ENCODE peak calls at places on chromosome 10, in six cellular contexts. One of them, this sample, is unnamed.

GRCh38 chr10:108471420-108471819 is 1306.9 kb upstream of the SORCS1 start:
- DNase-seq in LoVo: no peak
- DNase-seq in GM04504: no peak
- DNase-seq in retina: no peak
- DNase-seq in ecto neural progenitor cell: no peak
- DNase-seq in stimulated activated CD4-positive, alpha-beta T cell treated with anti-CD3 and anti-CD28 coated beads, Interleukin-12 subunit alpha, Interleukin-12 subunit beta, amount 100 ng/mL, for 4 hours: no peak
- DNase-seq in this sample: no peak

GRCh38 chr10:93160829-93161228 is 87.1 kb downstream of the CYP26A1 start:
- DNase-seq in LoVo: no peak
- DNase-seq in GM04504: peak
- DNase-seq in retina: no peak
- DNase-seq in ecto neural progenitor cell: no peak
- DNase-seq in stimulated activated CD4-positive, alpha-beta T cell treated with anti-CD3 and anti-CD28 coated beads, Interleukin-12 subunit alpha, Interleukin-12 subunit beta, amount 100 ng/mL, for 4 hours: no peak
- DNase-seq in this sample: no peak

GRCh38 chr10:35456175-35456574 is 119.9 kb downstream of the CCNY start:
- DNase-seq in LoVo: no peak
- DNase-seq in GM04504: no peak
- DNase-seq in retina: peak
- DNase-seq in ecto neural progenitor cell: no peak
- DNase-seq in stimulated activated CD4-positive, alpha-beta T cell treated with anti-CD3 and anti-CD28 coated beads, Interleukin-12 subunit alpha, Interleukin-12 subunit beta, amount 100 ng/mL, for 4 hours: no peak
- DNase-seq in this sample: no peak

GRCh38 chr10:60905580-60905979 is 38.4 kb downstream of the RHOBTB1 start:
- DNase-seq in LoVo: no peak
- DNase-seq in GM04504: no peak
- DNase-seq in retina: no peak
- DNase-seq in ecto neural progenitor cell: no peak
- DNase-seq in stimulated activated CD4-positive, alpha-beta T cell treated with anti-CD3 and anti-CD28 coated beads, Interleukin-12 subunit alpha, Interleukin-12 subunit beta, amount 100 ng/mL, for 4 hours: no peak
- DNase-seq in this sample: no peak

GRCh38 chr10:3886191-3886590 is 101.2 kb upstream of the KLF6 start:
- DNase-seq in LoVo: no peak
- DNase-seq in GM04504: no peak
- DNase-seq in retina: peak
- DNase-seq in ecto neural progenitor cell: peak
- DNase-seq in stimulated activated CD4-positive, alpha-beta T cell treated with anti-CD3 and anti-CD28 coated beads, Interleukin-12 subunit alpha, Interleukin-12 subunit beta, amount 100 ng/mL, for 4 hours: no peak
- DNase-seq in this sample: peak

GRCh38 chr10:115050375-115050960 is 42.7 kb upstream of the ATRNL1 start:
- DNase-seq in LoVo: no peak
- DNase-seq in GM04504: no peak
- DNase-seq in retina: no peak
- DNase-seq in ecto neural progenitor cell: no peak
- DNase-seq in stimulated activated CD4-positive, alpha-beta T cell treated with anti-CD3 and anti-CD28 coated beads, Interleukin-12 subunit alpha, Interleukin-12 subunit beta, amount 100 ng/mL, for 4 hours: no peak
- DNase-seq in this sample: no peak

GRCh38 chr10:43375401-43376020 is 4.1 kb downstream of the FXYD4 start:
- DNase-seq in LoVo: no peak
- DNase-seq in GM04504: no peak
- DNase-seq in retina: no peak
- DNase-seq in ecto neural progenitor cell: no peak
- DNase-seq in stimulated activated CD4-positive, alpha-beta T cell treated with anti-CD3 and anti-CD28 coated beads, Interleukin-12 subunit alpha, Interleukin-12 subunit beta, amount 100 ng/mL, for 4 hours: no peak
- DNase-seq in this sample: peak

GRCh38 chr10:67629461-67629971 is 66.5 kb downstream of the CTNNA3 start:
- DNase-seq in LoVo: no peak
- DNase-seq in GM04504: no peak
- DNase-seq in retina: no peak
- DNase-seq in ecto neural progenitor cell: no peak
- DNase-seq in stimulated activated CD4-positive, alpha-beta T cell treated with anti-CD3 and anti-CD28 coated beads, Interleukin-12 subunit alpha, Interleukin-12 subunit beta, amount 100 ng/mL, for 4 hours: no peak
- DNase-seq in this sample: no peak

GRCh38 chr10:7787150-7787856 is 490 bp downstream of the KIN start:
- DNase-seq in LoVo: peak
- DNase-seq in GM04504: no peak
- DNase-seq in retina: no peak
- DNase-seq in ecto neural progenitor cell: no peak
- DNase-seq in stimulated activated CD4-positive, alpha-beta T cell treated with anti-CD3 and anti-CD28 coated beads, Interleukin-12 subunit alpha, Interleukin-12 subunit beta, amount 100 ng/mL, for 4 hours: no peak
- DNase-seq in this sample: peak

GRCh38 chr10:15813415-15813814 is 46.9 kb downstream of the MINDY3 start:
- DNase-seq in LoVo: peak
- DNase-seq in GM04504: no peak
- DNase-seq in retina: no peak
- DNase-seq in ecto neural progenitor cell: no peak
- DNase-seq in stimulated activated CD4-positive, alpha-beta T cell treated with anti-CD3 and anti-CD28 coated beads, Interleukin-12 subunit alpha, Interleukin-12 subunit beta, amount 100 ng/mL, for 4 hours: no peak
- DNase-seq in this sample: no peak

GRCh38 chr10:80407836-80408197 is 534 bp upstream of the PRXL2A start:
- DNase-seq in LoVo: peak
- DNase-seq in GM04504: no peak
- DNase-seq in retina: peak
- DNase-seq in ecto neural progenitor cell: peak
- DNase-seq in stimulated activated CD4-positive, alpha-beta T cell treated with anti-CD3 and anti-CD28 coated beads, Interleukin-12 subunit alpha, Interleukin-12 subunit beta, amount 100 ng/mL, for 4 hours: peak
- DNase-seq in this sample: peak

GRCh38 chr10:43395571-43396060 is 13.4 kb downstream of the HNRNPF start:
- DNase-seq in LoVo: no peak
- DNase-seq in GM04504: no peak
- DNase-seq in retina: peak
- DNase-seq in ecto neural progenitor cell: no peak
- DNase-seq in stimulated activated CD4-positive, alpha-beta T cell treated with anti-CD3 and anti-CD28 coated beads, Interleukin-12 subunit alpha, Interleukin-12 subunit beta, amount 100 ng/mL, for 4 hours: no peak
- DNase-seq in this sample: no peak

GRCh38 chr10:130282492-130283233 is 146.5 kb downstream of the GLRX3 start:
- DNase-seq in LoVo: no peak
- DNase-seq in GM04504: no peak
- DNase-seq in retina: no peak
- DNase-seq in ecto neural progenitor cell: no peak
- DNase-seq in stimulated activated CD4-positive, alpha-beta T cell treated with anti-CD3 and anti-CD28 coated beads, Interleukin-12 subunit alpha, Interleukin-12 subunit beta, amount 100 ng/mL, for 4 hours: no peak
- DNase-seq in this sample: no peak

GRCh38 chr10:59337254-59337653 is 25.1 kb downstream of the FAM13C start:
- DNase-seq in LoVo: peak
- DNase-seq in GM04504: peak
- DNase-seq in retina: no peak
- DNase-seq in ecto neural progenitor cell: no peak
- DNase-seq in stimulated activated CD4-positive, alpha-beta T cell treated with anti-CD3 and anti-CD28 coated beads, Interleukin-12 subunit alpha, Interleukin-12 subunit beta, amount 100 ng/mL, for 4 hours: no peak
- DNase-seq in this sample: no peak

GRCh38 chr10:43839973-43840372 is 191.3 kb upstream of the ZNF32 start:
- DNase-seq in LoVo: no peak
- DNase-seq in GM04504: no peak
- DNase-seq in retina: no peak
- DNase-seq in ecto neural progenitor cell: peak
- DNase-seq in stimulated activated CD4-positive, alpha-beta T cell treated with anti-CD3 and anti-CD28 coated beads, Interleukin-12 subunit alpha, Interleukin-12 subunit beta, amount 100 ng/mL, for 4 hours: no peak
- DNase-seq in this sample: no peak

GRCh38 chr10:1418031-1418550 is 319.2 kb downstream of the ADARB2 start:
- DNase-seq in LoVo: no peak
- DNase-seq in GM04504: no peak
- DNase-seq in retina: no peak
- DNase-seq in ecto neural progenitor cell: peak
- DNase-seq in stimulated activated CD4-positive, alpha-beta T cell treated with anti-CD3 and anti-CD28 coated beads, Interleukin-12 subunit alpha, Interleukin-12 subunit beta, amount 100 ng/mL, for 4 hours: no peak
- DNase-seq in this sample: no peak

GRCh38 chr10:5091196-5091595 is 3.0 kb upstream of the AKR1C3 start:
- DNase-seq in LoVo: no peak
- DNase-seq in GM04504: no peak
- DNase-seq in retina: no peak
- DNase-seq in ecto neural progenitor cell: no peak
- DNase-seq in stimulated activated CD4-positive, alpha-beta T cell treated with anti-CD3 and anti-CD28 coated beads, Interleukin-12 subunit alpha, Interleukin-12 subunit beta, amount 100 ng/mL, for 4 hours: no peak
- DNase-seq in this sample: no peak

GRCh38 chr10:966466-967235 is 21.6 kb upstream of the GTPBP4 start:
- DNase-seq in LoVo: no peak
- DNase-seq in GM04504: no peak
- DNase-seq in retina: no peak
- DNase-seq in ecto neural progenitor cell: no peak
- DNase-seq in stimulated activated CD4-positive, alpha-beta T cell treated with anti-CD3 and anti-CD28 coated beads, Interleukin-12 subunit alpha, Interleukin-12 subunit beta, amount 100 ng/mL, for 4 hours: no peak
- DNase-seq in this sample: peak

GRCh38 chr10:102109166-102110116 is 10.7 kb downstream of the LDB1 start:
- DNase-seq in LoVo: no peak
- DNase-seq in GM04504: no peak
- DNase-seq in retina: no peak
- DNase-seq in ecto neural progenitor cell: no peak
- DNase-seq in stimulated activated CD4-positive, alpha-beta T cell treated with anti-CD3 and anti-CD28 coated beads, Interleukin-12 subunit alpha, Interleukin-12 subunit beta, amount 100 ng/mL, for 4 hours: no peak
- DNase-seq in this sample: peak

GRCh38 chr10:132563485-132564248 is 26.1 kb downstream of the INPP5A start:
- DNase-seq in LoVo: no peak
- DNase-seq in GM04504: no peak
- DNase-seq in retina: no peak
- DNase-seq in ecto neural progenitor cell: no peak
- DNase-seq in stimulated activated CD4-positive, alpha-beta T cell treated with anti-CD3 and anti-CD28 coated beads, Interleukin-12 subunit alpha, Interleukin-12 subunit beta, amount 100 ng/mL, for 4 hours: no peak
- DNase-seq in this sample: peak

GRCh38 chr10:48377751-48378585 is 71.5 kb downstream of the MAPK8 start:
- DNase-seq in LoVo: peak
- DNase-seq in GM04504: no peak
- DNase-seq in retina: no peak
- DNase-seq in ecto neural progenitor cell: no peak
- DNase-seq in stimulated activated CD4-positive, alpha-beta T cell treated with anti-CD3 and anti-CD28 coated beads, Interleukin-12 subunit alpha, Interleukin-12 subunit beta, amount 100 ng/mL, for 4 hours: no peak
- DNase-seq in this sample: no peak

GRCh38 chr10:34742456-34742855 is 72.6 kb downstream of the PARD3 start:
- DNase-seq in LoVo: no peak
- DNase-seq in GM04504: no peak
- DNase-seq in retina: no peak
- DNase-seq in ecto neural progenitor cell: no peak
- DNase-seq in stimulated activated CD4-positive, alpha-beta T cell treated with anti-CD3 and anti-CD28 coated beads, Interleukin-12 subunit alpha, Interleukin-12 subunit beta, amount 100 ng/mL, for 4 hours: no peak
- DNase-seq in this sample: no peak

GRCh38 chr10:127874966-127875765 is 17.6 kb downstream of the CLRN3 start:
- DNase-seq in LoVo: no peak
- DNase-seq in GM04504: no peak
- DNase-seq in retina: no peak
- DNase-seq in ecto neural progenitor cell: no peak
- DNase-seq in stimulated activated CD4-positive, alpha-beta T cell treated with anti-CD3 and anti-CD28 coated beads, Interleukin-12 subunit alpha, Interleukin-12 subunit beta, amount 100 ng/mL, for 4 hours: no peak
- DNase-seq in this sample: no peak

GRCh38 chr10:28130267-28130666 is 131.4 kb upstream of the ODAD2 start:
- DNase-seq in LoVo: no peak
- DNase-seq in GM04504: peak
- DNase-seq in retina: no peak
- DNase-seq in ecto neural progenitor cell: no peak
- DNase-seq in stimulated activated CD4-positive, alpha-beta T cell treated with anti-CD3 and anti-CD28 coated beads, Interleukin-12 subunit alpha, Interleukin-12 subunit beta, amount 100 ng/mL, for 4 hours: no peak
- DNase-seq in this sample: no peak

GRCh38 chr10:107553470-107553869 is 389.0 kb upstream of the SORCS1 start:
- DNase-seq in LoVo: no peak
- DNase-seq in GM04504: no peak
- DNase-seq in retina: no peak
- DNase-seq in ecto neural progenitor cell: no peak
- DNase-seq in stimulated activated CD4-positive, alpha-beta T cell treated with anti-CD3 and anti-CD28 coated beads, Interleukin-12 subunit alpha, Interleukin-12 subunit beta, amount 100 ng/mL, for 4 hours: no peak
- DNase-seq in this sample: no peak

GRCh38 chr10:72243822-72244437 is 27.9 kb upstream of the ASCC1 start:
- DNase-seq in LoVo: peak
- DNase-seq in GM04504: peak
- DNase-seq in retina: no peak
- DNase-seq in ecto neural progenitor cell: no peak
- DNase-seq in stimulated activated CD4-positive, alpha-beta T cell treated with anti-CD3 and anti-CD28 coated beads, Interleukin-12 subunit alpha, Interleukin-12 subunit beta, amount 100 ng/mL, for 4 hours: no peak
- DNase-seq in this sample: no peak

GRCh38 chr10:131745591-131745990 is 155.2 kb upstream of the PPP2R2D start:
- DNase-seq in LoVo: no peak
- DNase-seq in GM04504: no peak
- DNase-seq in retina: no peak
- DNase-seq in ecto neural progenitor cell: no peak
- DNase-seq in stimulated activated CD4-positive, alpha-beta T cell treated with anti-CD3 and anti-CD28 coated beads, Interleukin-12 subunit alpha, Interleukin-12 subunit beta, amount 100 ng/mL, for 4 hours: no peak
- DNase-seq in this sample: no peak

GRCh38 chr10:98363188-98363587 is 51.8 kb downstream of the PYROXD2 start:
- DNase-seq in LoVo: no peak
- DNase-seq in GM04504: no peak
- DNase-seq in retina: no peak
- DNase-seq in ecto neural progenitor cell: no peak
- DNase-seq in stimulated activated CD4-positive, alpha-beta T cell treated with anti-CD3 and anti-CD28 coated beads, Interleukin-12 subunit alpha, Interleukin-12 subunit beta, amount 100 ng/mL, for 4 hours: no peak
- DNase-seq in this sample: no peak

GRCh38 chr10:60733826-60734225 is 44.5 kb upstream of the CDK1 start:
- DNase-seq in LoVo: no peak
- DNase-seq in GM04504: no peak
- DNase-seq in retina: peak
- DNase-seq in ecto neural progenitor cell: no peak
- DNase-seq in stimulated activated CD4-positive, alpha-beta T cell treated with anti-CD3 and anti-CD28 coated beads, Interleukin-12 subunit alpha, Interleukin-12 subunit beta, amount 100 ng/mL, for 4 hours: no peak
- DNase-seq in this sample: peak

GRCh38 chr10:68406815-68407585 is at the start of gene RUFY2:
- DNase-seq in LoVo: peak
- DNase-seq in GM04504: peak
- DNase-seq in retina: peak
- DNase-seq in ecto neural progenitor cell: peak
- DNase-seq in stimulated activated CD4-positive, alpha-beta T cell treated with anti-CD3 and anti-CD28 coated beads, Interleukin-12 subunit alpha, Interleukin-12 subunit beta, amount 100 ng/mL, for 4 hours: peak
- DNase-seq in this sample: peak

GRCh38 chr10:24723386-24723787 is 300 bp downstream of the ARHGAP21 start:
- DNase-seq in LoVo: peak
- DNase-seq in GM04504: no peak
- DNase-seq in retina: no peak
- DNase-seq in ecto neural progenitor cell: peak
- DNase-seq in stimulated activated CD4-positive, alpha-beta T cell treated with anti-CD3 and anti-CD28 coated beads, Interleukin-12 subunit alpha, Interleukin-12 subunit beta, amount 100 ng/mL, for 4 hours: no peak
- DNase-seq in this sample: peak

GRCh38 chr10:14967897-14968296 is 8.7 kb downstream of the MEIG1 start:
- DNase-seq in LoVo: no peak
- DNase-seq in GM04504: no peak
- DNase-seq in retina: no peak
- DNase-seq in ecto neural progenitor cell: no peak
- DNase-seq in stimulated activated CD4-positive, alpha-beta T cell treated with anti-CD3 and anti-CD28 coated beads, Interleukin-12 subunit alpha, Interleukin-12 subunit beta, amount 100 ng/mL, for 4 hours: no peak
- DNase-seq in this sample: no peak

GRCh38 chr10:110437761-110438341 is 59.9 kb upstream of the DUSP5 start:
- DNase-seq in LoVo: no peak
- DNase-seq in GM04504: no peak
- DNase-seq in retina: no peak
- DNase-seq in ecto neural progenitor cell: no peak
- DNase-seq in stimulated activated CD4-positive, alpha-beta T cell treated with anti-CD3 and anti-CD28 coated beads, Interleukin-12 subunit alpha, Interleukin-12 subunit beta, amount 100 ng/mL, for 4 hours: no peak
- DNase-seq in this sample: no peak

GRCh38 chr10:117944676-117945447 is 101.9 kb downstream of the RAB11FIP2 start:
- DNase-seq in LoVo: no peak
- DNase-seq in GM04504: no peak
- DNase-seq in retina: no peak
- DNase-seq in ecto neural progenitor cell: no peak
- DNase-seq in stimulated activated CD4-positive, alpha-beta T cell treated with anti-CD3 and anti-CD28 coated beads, Interleukin-12 subunit alpha, Interleukin-12 subunit beta, amount 100 ng/mL, for 4 hours: no peak
- DNase-seq in this sample: no peak

GRCh38 chr10:130377986-130378545 is 241.9 kb downstream of the GLRX3 start:
- DNase-seq in LoVo: no peak
- DNase-seq in GM04504: no peak
- DNase-seq in retina: no peak
- DNase-seq in ecto neural progenitor cell: no peak
- DNase-seq in stimulated activated CD4-positive, alpha-beta T cell treated with anti-CD3 and anti-CD28 coated beads, Interleukin-12 subunit alpha, Interleukin-12 subunit beta, amount 100 ng/mL, for 4 hours: no peak
- DNase-seq in this sample: no peak

GRCh38 chr10:50558368-50558767 is 65.4 kb downstream of the SGMS1 start:
- DNase-seq in LoVo: no peak
- DNase-seq in GM04504: no peak
- DNase-seq in retina: no peak
- DNase-seq in ecto neural progenitor cell: no peak
- DNase-seq in stimulated activated CD4-positive, alpha-beta T cell treated with anti-CD3 and anti-CD28 coated beads, Interleukin-12 subunit alpha, Interleukin-12 subunit beta, amount 100 ng/mL, for 4 hours: no peak
- DNase-seq in this sample: no peak

GRCh38 chr10:72315611-72316385 is 38.9 kb downstream of the DNAJB12 start:
- DNase-seq in LoVo: peak
- DNase-seq in GM04504: peak
- DNase-seq in retina: no peak
- DNase-seq in ecto neural progenitor cell: no peak
- DNase-seq in stimulated activated CD4-positive, alpha-beta T cell treated with anti-CD3 and anti-CD28 coated beads, Interleukin-12 subunit alpha, Interleukin-12 subunit beta, amount 100 ng/mL, for 4 hours: no peak
- DNase-seq in this sample: peak